ENCODE peak calls at places on chromosomes 12 and 14, in eight cellular contexts. Z is adrenal gland, G is sigmoid colon, D is heart left ventricle, R is stomach, H is endothelial cell of umbilical vein, A is transverse colon, I is IMR-90. P is an unnamed sample.

GRCh38 chr14:54172562-54172961 is 215.9 kb upstream of the BMP4 start:
- DNase-seq in Z (no peak), G (no peak), D (no peak), R (no peak), H (no peak), A (no peak), I (no peak), P (no peak)

GRCh38 chr14:72603639-72604038 is 290.3 kb downstream of the DPF3 start:
- DNase-seq in Z (no peak), G (no peak), D (no peak), R (no peak), H (no peak), A (no peak), I (no peak), P (no peak)

GRCh38 chr14:104887623-104888488 is 22.8 kb downstream of the CEP170B start:
- DNase-seq in Z (no peak), G (peak; percentile 60), D (no peak), R (no peak), H (no peak), A (no peak), I (no peak), P (peak; percentile 12)

GRCh38 chr12:123034022-123034541 is 53.6 kb downstream of the ARL6IP4 start:
- DNase-seq in Z (no peak), G (no peak), D (no peak), R (no peak), H (no peak), A (no peak), I (no peak), P (no peak)

GRCh38 chr14:94650444-94650775 is 38.2 kb downstream of the SERPINA3 start:
- DNase-seq in Z (no peak), G (no peak), D (no peak), R (no peak), H (no peak), A (no peak), I (no peak), P (no peak)

GRCh38 chr14:104741803-104742251 is 11.1 kb upstream of the SIVA1 start:
- DNase-seq in Z (no peak), G (no peak), D (no peak), R (no peak), H (no peak), A (no peak), I (no peak), P (no peak)

GRCh38 chr14:37091651-37092050 is 80.8 kb downstream of the SLC25A21 start:
- DNase-seq in Z (no peak), G (no peak), D (no peak), R (no peak), H (no peak), A (no peak), I (peak; percentile 23), P (no peak)

GRCh38 chr14:65366802-65367570 is 45.5 kb upstream of the FUT8 start:
- DNase-seq in Z (no peak), G (no peak), D (no peak), R (no peak), H (no peak), A (no peak), I (no peak), P (no peak)

GRCh38 chr12:94174576-94174975 is 26.2 kb downstream of the PLXNC1 start:
- DNase-seq in Z (no peak), G (no peak), D (peak; percentile 40), R (no peak), H (no peak), A (peak; percentile 63), I (no peak), P (peak; percentile 54)

GRCh38 chr12:6207254-6207942 is 7.2 kb downstream of the CD9 start:
- DNase-seq in Z (no peak), G (no peak), D (no peak), R (no peak), H (no peak), A (no peak), I (no peak), P (no peak)

GRCh38 chr12:61654698-61655097 is 605.5 kb upstream of the USP15 start:
- DNase-seq in Z (no peak), G (no peak), D (no peak), R (no peak), H (no peak), A (no peak), I (no peak), P (no peak)

GRCh38 chr12:132329036-132329738 is at the start of gene GALNT9:
- DNase-seq in Z (no peak), G (no peak), D (no peak), R (no peak), H (no peak), A (no peak), I (no peak), P (no peak)

GRCh38 chr12:111359914-111360276 is 9.0 kb downstream of the PHETA1 start:
- DNase-seq in Z (no peak), G (no peak), D (no peak), R (no peak), H (no peak), A (no peak), I (no peak), P (no peak)

GRCh38 chr12:3563966-3564365 is 73.0 kb downstream of the PRMT8 start:
- DNase-seq in Z (no peak), G (no peak), D (no peak), R (no peak), H (no peak), A (no peak), I (no peak), P (no peak)

GRCh38 chr12:78645956-78646355 is 218.6 kb upstream of the SYT1 start:
- DNase-seq in Z (no peak), G (no peak), D (no peak), R (no peak), H (no peak), A (no peak), I (peak; percentile 0), P (no peak)

GRCh38 chr14:63677891-63678379 is 36.3 kb upstream of the WDR89 start:
- DNase-seq in Z (no peak), G (no peak), D (no peak), R (no peak), H (peak; percentile 94), A (peak; percentile 30), I (peak; percentile 67), P (no peak)

GRCh38 chr12:25023808-25024207 is 74.9 kb upstream of the BCAT1 start:
- DNase-seq in Z (no peak), G (no peak), D (no peak), R (no peak), H (no peak), A (no peak), I (no peak), P (no peak)

GRCh38 chr14:96424104-96424989 is 32.4 kb downstream of the AK7 start:
- DNase-seq in Z (peak; percentile 20), G (no peak), D (no peak), R (peak; percentile 38), H (peak; percentile 82), A (peak; percentile 48), I (peak; percentile 74), P (peak; percentile 48)

GRCh38 chr12:52945389-52946232 is 3.3 kb upstream of the KRT18 start:
- DNase-seq in Z (no peak), G (no peak), D (no peak), R (peak; percentile 62), H (peak; percentile 41), A (peak; percentile 44), I (peak; percentile 62), P (peak; percentile 66)
- TF ChIP-seq POLR2A in Z (no peak), G (no peak), D (no peak), R (no peak), H (no peak), A (no peak), I (peak; percentile 29), P (peak; percentile 56)

DNA sequence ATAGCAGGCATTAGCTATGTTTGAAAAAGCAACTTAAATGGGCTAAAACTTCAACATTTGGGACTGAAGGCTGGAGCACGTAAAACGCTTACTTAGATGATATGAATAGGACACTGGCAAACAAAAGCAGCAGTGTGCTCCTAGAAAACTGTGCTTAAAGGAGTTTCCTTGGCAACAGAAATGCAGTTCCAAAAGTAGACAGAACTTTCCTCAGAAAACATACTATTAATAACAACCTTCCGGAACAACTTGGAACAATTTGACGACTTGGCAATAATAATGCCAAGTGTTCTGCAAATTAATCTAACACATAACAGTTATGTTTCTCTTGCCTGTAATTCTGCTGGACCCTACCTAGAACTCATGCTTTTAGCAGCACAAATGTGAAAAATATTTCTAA is 235.4 kb upstream of the NPAS3 start:
- DNase-seq in Z (no peak), G (no peak), D (no peak), R (no peak), H (peak; percentile 20), A (no peak), I (no peak), P (no peak)
- H3K27ac ChIP-seq in Z (no peak overlapping the region), G (peak overlapping the region; percentile 80), D (peak overlapping the region; percentile 56), R (peak overlapping the region; percentile 64), H (peak overlapping the region; percentile 2), A (peak overlapping the region; percentile 81), I (no peak overlapping the region), P (no peak overlapping the region)

DNA sequence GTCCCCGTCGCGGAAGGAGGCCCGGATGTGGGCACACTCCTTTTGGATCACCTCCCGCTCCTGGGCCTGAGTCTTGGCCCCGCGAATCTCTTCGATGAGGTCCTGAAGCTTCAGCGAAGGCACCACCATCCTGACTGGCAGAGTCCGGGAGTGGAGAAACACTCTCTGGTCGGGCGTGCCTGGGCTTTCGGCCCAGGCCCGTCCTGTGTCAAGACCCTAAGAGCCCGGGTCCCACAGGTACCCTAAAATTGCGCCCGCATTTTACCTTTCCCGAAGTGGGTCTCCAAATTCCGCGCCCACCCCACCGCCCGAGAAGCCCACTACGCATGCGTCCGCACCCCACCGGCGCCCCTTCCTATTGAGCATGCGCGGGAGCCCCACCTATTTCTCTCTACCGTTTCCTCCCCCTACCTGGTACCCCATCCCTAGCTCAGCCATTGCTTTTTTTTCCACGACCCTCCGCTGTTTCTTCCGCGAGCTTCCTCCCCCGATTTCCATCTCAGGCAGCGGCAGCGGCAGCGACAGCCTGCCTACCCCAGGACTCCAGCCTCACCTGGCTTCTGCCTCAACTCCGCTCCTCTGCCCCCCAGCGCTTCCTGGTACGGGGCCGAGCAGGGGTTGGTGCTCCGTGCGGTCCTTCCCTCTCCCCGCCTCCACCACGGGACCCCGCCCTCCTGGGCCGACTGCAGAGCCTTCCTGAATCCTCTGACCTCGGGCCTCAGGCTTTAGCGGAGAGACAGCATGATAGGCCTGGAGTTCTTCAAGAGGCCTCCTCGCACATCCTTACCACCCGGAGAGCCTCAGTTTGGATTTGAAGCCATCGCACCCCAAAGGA is at the start of gene AP1G2:
- DNase-seq in Z (peak; percentile 88), G (peak; percentile 92), D (peak; percentile 88), R (peak; percentile 93), H (peak; percentile 49), A (peak; percentile 96), I (peak; percentile 28), P (peak; percentile 93)
- TF ChIP-seq POLR2A in Z (peak; percentile 22), G (no peak), D (no peak), R (no peak), H (peak; percentile 75), A (peak; percentile 91), I (no peak), P (peak; percentile 87)

DNA sequence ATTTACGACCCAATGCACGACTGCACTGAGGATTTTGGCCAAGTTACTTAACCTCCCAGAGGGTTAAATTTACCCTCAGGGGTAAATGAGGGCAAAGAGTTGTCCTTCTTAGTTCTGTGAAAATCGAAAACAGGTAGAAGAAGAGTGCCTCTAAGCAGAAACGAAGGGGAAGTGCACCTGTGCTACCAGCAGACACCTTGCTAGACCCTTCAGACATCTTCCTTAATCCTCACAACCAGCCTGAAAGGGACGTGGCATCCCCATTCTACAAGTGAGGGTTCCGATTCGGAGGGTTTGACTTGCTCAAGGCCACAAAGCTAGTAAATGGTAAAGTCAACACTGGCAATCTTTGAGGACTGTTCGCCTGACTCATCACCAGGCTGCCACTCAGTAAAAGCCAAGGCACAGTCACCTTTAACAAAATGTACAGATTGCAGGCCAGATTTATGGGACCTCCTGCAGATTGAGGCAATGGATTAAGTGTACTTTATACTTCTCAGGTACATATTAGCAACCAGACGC is 1.6 kb downstream of the GSG1 start:
- DNase-seq in Z (no peak), G (no peak), D (no peak), R (no peak), H (peak; percentile 45), A (peak; percentile 39), I (peak; percentile 46), P (no peak)
- H3K27ac ChIP-seq in Z (peak overlapping the region; percentile 76), G (peak overlapping the region; percentile 93), D (peak overlapping the region; percentile 94), R (peak overlapping the region; percentile 91), H (peak overlapping the region; percentile 100), A (peak overlapping the region; percentile 89), I (peak overlapping the region; percentile 85), P (peak overlapping the region; percentile 86)

P was measured in body of pancreas.